ENCODE peak calls at places on chromosomes 11 and 22, in nine cellular contexts. N is uterus; L is sigmoid colon; D is right atrium auricular region; I is colonic mucosa; Z is CD8-positive, alpha-beta memory T cell; P is PC-3; R is RWPE2; T is heart right ventricle. C is an unnamed sample. For H3K4me1, the result is how much of the 10 kb centered on the place peaks cover.

GRCh38 chr22:37098976-37099577 is 10.4 kb downstream of the TMPRSS6 start:
- DNase-seq in P (no peak), I (no peak), D (no peak), N (no peak), T (no peak), R (no peak), L (no peak), Z (no peak), C (no peak)

GRCh38 chr11:16778286-16778685 is 39.8 kb downstream of the C11orf58 start:
- DNase-seq in L (no peak), Z (no peak), I (no peak), N (no peak), D (no peak), R (no peak), T (no peak), P (no peak), C (no peak)

GRCh38 chr22:20108757-20109230 is 7.1 kb upstream of the RANBP1 start:
- DNase-seq in R (no peak), D (no peak), Z (no peak), I (no peak), L (no peak), P (no peak), T (peak), N (no peak), C (no peak)

GRCh38 chr11:57493507-57494503 is 21.7 kb downstream of the SLC43A1 start:
- DNase-seq in D (no peak), R (no peak), T (peak), P (peak), N (peak), I (peak), Z (peak), L (peak), C (peak)

GRCh38 chr11:20213790-20214189 is 53.5 kb upstream of the DBX1 start:
- DNase-seq in Z (no peak), P (no peak), L (no peak), D (no peak), R (no peak), T (no peak), N (no peak), I (no peak), C (no peak)

GRCh38 chr11:128476729-128477128 is 110.6 kb downstream of the ETS1 start:
- DNase-seq in D (no peak), R (no peak), T (no peak), L (no peak), I (no peak), P (no peak), Z (peak), N (no peak), C (no peak)

GRCh38 chr11:8841899-8842298 is 69.1 kb upstream of the AKIP1 start:
- DNase-seq in N (no peak), R (no peak), L (no peak), I (no peak), T (no peak), P (peak), Z (no peak), D (no peak), C (no peak)

GRCh38 chr11:15945726-15946125 is 410.6 kb downstream of the SOX6 start:
- DNase-seq in Z (no peak), D (no peak), L (no peak), T (no peak), I (no peak), R (no peak), P (no peak), N (no peak), C (no peak)

GRCh38 chr11:111585371-111585770 is 16.9 kb upstream of the SIK2 start:
- DNase-seq in N (no peak), L (no peak), T (no peak), R (no peak), P (peak), Z (no peak), I (no peak), D (no peak), C (no peak)

GRCh38 chr11:111123463-111124398 is 121.8 kb upstream of the POU2AF2 start:
- DNase-seq in Z (no peak), D (no peak), N (no peak), L (no peak), P (no peak), T (peak), I (no peak), R (no peak), C (no peak)

GRCh38 chr11:112364962-112365481 is 104.4 kb upstream of the PLET1 start:
- DNase-seq in Z (no peak), R (no peak), L (peak), T (no peak), P (peak), I (no peak), N (peak), D (no peak), C (no peak)

GRCh38 chr22:39973656-39974055 is 13.5 kb downstream of the TMA7B start:
- DNase-seq in L (no peak), N (no peak), I (no peak), T (no peak), R (no peak), Z (no peak), D (no peak), P (no peak), C (no peak)

GRCh38 chr22:49162841-49163240 is 664.8 kb downstream of the BRD1 start:
- DNase-seq in R (no peak), Z (no peak), D (no peak), I (no peak), N (no peak), P (no peak), L (no peak), T (no peak), C (no peak)

GRCh38 chr11:72683782-72684200 is 9.6 kb upstream of the PDE2A start:
- DNase-seq in P (peak), N (peak), I (peak), T (peak), R (no peak), D (peak), L (no peak), Z (peak), C (no peak)

DNA sequence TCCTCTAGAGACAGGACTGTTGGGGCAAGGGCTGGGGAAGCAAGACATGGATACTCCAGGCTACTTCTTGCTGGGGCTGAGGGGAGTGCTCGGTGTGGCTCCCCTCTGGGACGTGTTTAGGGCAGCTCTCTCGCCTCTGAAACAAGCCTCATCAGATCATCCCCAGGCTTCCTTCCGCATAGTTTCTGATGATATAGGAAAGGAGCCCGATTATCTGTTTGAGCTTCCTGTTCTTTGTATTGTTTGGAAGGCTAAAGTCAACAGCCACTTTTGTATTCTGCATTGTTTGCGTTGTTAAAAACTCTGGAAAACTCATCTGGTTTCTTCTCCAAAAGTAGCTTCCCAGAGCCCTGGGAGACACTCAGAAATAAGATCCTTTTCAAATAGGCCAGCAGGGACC is 18.8 kb downstream of the CD44 start:
- DNase-seq in N (no peak), D (no peak), R (no peak), I (no peak), L (no peak), Z (no peak), T (no peak), P (no peak), C (no peak)
- H3K4me1 ChIP-seq in N (under half), D (under half), R (half or more), I (under half), L (under half), Z (half or more), T (half or more), P (under half), C (under half)

DNA sequence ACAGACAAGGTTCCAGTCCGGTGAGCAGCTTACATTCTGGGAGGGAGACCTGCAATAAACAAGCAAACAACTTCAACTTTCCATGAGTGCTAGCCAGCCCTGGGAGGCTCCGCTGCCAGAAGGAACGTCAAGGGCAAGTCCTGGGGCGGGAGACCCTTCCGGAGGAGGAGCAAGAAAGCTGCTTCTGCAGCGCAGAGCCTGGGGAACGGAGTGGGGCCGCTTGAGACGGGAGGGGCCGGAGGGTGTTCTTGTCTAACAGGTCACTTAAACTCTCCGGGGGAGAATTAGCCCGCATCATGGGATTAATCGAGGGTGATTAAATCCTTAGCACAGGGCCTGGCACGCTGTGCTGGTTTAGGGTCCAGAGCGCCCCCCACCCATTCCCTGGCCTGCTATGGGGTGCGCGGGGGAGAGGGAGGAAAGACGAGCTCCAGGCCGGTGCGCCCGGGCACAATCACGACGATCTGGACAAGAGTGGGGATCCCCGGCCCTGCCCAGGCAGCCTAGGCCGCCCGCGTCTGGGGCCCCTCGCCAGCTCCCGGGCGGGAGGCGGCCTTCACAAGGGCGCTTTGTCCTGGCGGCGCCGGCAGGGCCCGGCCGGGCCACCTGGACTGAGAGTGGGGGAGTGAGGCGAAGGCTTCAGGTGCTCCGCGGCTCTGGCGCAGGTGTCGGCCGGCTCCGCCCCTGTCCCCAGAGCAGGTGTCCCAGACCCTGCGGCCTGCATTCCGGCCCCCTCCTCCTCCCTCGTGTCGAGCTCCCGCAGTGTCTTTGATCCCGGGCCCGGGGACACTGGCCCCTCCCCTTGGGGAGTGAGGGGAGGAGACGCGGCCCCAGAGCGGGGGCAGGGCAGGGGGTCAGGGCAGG is 663 bp upstream of the LARGE2 start:
- DNase-seq in T (no peak), L (peak), R (peak), I (peak), Z (no peak), D (no peak), N (peak), P (peak), C (peak)
- H3K4me3 ChIP-seq in T (peak), L (peak), R (peak), I (peak), Z (no peak), D (peak), N (no peak), P (peak), C (peak)

GRCh38 chr11:107043242-107043991 is 25.1 kb upstream of the GUCY1A2 start:
- DNase-seq in Z (no peak), D (no peak), R (no peak), P (peak), I (no peak), T (no peak), L (no peak), N (no peak), C (no peak)

GRCh38 chr11:107044503-107044902 is 26.2 kb upstream of the GUCY1A2 start:
- DNase-seq in T (no peak), R (no peak), N (no peak), Z (no peak), I (no peak), P (peak), D (no peak), L (no peak), C (no peak)

GRCh38 chr11:107042748-107043147 is 24.5 kb upstream of the GUCY1A2 start:
- DNase-seq in L (no peak), Z (no peak), R (no peak), N (no peak), T (no peak), I (no peak), P (no peak), D (no peak), C (no peak)

DNA sequence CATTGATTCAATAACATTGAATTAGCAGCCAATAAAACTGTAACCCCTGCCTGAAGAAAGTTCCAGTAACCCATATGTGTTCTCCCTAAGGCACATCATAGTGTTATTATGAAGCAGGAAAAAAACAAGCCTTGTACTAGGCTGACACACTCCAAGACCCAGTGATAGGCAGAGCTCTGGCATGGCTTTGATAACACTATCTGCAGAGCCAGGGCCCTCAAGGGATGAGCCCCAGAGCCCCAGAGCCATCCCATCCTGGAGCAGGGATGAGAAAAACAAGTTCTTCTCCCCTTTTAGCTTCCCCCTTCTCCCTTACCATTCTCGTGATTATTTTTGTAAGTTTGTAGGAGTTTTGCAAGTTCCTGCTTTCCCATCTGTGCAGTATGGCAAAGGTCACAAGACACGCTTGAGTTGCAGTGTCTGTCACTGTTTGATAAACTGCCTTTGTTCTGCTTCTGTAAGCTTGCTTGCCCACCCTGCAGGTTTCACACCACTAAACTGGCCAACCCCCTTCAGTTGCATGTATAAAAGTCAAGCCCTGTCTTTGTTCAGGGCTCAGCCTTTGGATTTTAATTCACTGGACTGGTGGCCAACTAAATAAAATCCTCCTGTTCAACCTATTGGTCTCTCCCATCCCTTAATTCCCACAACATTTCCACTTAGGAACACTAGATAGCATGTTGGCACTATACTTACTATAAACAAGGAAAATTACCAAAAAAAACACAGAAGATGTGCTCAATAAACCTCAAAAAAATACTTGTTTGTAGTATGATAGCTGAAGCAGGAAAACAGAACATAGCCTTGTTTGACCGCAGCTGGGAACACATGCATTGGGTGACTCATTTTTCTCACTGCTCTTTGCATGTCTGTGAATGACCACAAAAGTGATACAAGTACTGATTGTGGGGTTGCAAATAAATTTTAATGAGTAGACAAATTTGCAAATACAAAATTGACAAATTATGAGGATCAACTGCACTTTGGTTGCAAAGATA is 22.5 kb upstream of the GUCY1A2 start:
- DNase-seq in D (no peak), N (no peak), T (no peak), P (peak), Z (no peak), L (no peak), R (no peak), I (no peak), C (no peak)
- H3K27ac ChIP-seq in D (no peak), N (no peak), T (no peak), P (peak), Z (no peak), L (no peak), R (no peak), I (no peak), C (no peak)

DNA sequence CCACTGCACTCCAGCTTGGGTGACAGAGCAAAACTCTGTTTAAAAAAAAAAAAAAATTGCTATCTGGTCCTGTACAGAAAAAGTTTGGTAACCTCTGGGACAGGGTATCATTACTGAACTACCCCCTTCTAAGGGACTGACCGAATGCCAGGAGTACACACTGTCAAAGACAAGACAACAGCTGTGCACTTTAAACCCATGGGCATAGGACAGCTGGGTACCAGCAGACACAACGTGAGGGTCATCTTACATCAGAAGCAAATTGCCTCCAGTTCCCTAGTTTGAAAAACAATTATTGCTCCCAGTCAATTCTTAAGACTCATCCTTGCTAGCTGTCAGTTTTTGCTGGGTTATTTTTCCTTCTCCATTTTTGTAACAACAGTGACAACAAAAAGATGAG is 17.8 kb downstream of the CD59 start:
- DNase-seq in I (no peak), P (no peak), L (no peak), T (no peak), Z (no peak), D (no peak), R (no peak), N (no peak), C (no peak)
- H3K4me1 ChIP-seq in I (under half), P (half or more), L (under half), T (half or more), Z (under half), D (half or more), R (half or more), N (under half), C (under half)

DNA sequence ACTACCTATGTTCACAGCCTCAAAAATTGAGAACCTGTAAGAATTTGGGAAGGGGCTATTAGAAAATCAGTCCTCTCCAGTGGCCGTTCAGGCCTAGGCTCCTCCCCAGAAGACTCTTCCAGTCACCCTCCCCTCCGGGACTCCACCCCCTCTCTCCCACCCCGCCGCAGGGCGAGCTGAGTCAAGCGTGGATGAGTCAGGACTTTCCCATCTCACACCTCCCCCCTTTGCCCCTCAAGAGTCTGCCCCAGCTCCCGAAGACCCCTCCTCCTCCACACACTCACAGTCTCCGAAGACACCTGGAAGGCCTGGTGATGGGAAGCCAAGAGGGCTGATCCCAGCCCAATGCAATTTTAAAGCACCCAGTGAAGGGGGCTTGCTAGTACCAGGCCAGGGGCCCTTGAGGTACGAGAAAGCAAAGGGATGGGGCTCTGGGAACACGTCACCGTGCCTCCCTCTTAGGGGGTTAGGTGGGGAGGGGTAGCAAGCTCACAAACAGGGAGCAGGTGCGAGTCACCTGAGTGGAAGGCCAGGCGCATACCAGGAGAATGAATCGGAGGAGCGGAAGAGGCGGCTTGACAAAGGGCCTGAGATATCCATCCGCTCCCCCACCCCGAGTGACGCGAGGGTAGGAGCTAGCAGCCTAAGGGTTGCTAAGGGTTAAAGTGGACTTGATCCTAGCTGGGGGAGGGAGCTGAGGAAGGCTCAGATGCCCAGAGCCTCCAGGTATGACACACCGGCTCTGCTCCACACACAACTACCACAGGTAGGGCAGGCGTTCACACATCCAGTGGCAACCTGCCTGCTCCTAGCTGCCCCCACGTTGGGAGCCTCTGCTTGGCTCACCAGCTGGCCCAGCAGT is 13.6 kb downstream of the BCL9L start:
- DNase-seq in L (peak), T (peak), R (peak), I (peak), N (peak), D (peak), Z (peak), P (peak), C (no peak)
- H3K4me3 ChIP-seq in L (peak), T (peak), R (peak), I (no peak), N (peak), D (peak), Z (peak), P (peak), C (peak)

GRCh38 chr22:38205261-38206128 is 3.7 kb downstream of the MAFF start:
- DNase-seq in P (no peak), D (peak), N (peak), L (peak), T (peak), R (no peak), I (peak), Z (no peak), C (no peak)
- H3K27ac ChIP-seq in P (no peak), D (peak), N (peak), L (peak), T (peak), R (peak), I (no peak), Z (no peak), C (no peak)

C was measured in iPS DF 6.9.